ENCODE peak calls at places on chromosomes 4 and X, in nine cellular contexts. H is AG04450; O is NCI-H1417; Z is NCI-H1092 treated with DMSO at 0.1 percent for 48 hours; I is Right ventricle myocardium superior; Y is epithelial cell of proximal tubule; X is AG10803; M is stimulated activated CD8-positive, alpha-beta memory T cell treated with anti-CD3 and anti-CD28 coated beads, Interleukin-15, amount 100 ng/mL, for 4 hours; J is choroid plexus epithelial cell. S is an unnamed sample.

GRCh38 chrX:33415454-33415853 is 204.1 kb upstream of the DMD start:
- DNase-seq in X (no peak), Z (no peak), H (no peak), Y (no peak), M (no peak), J (no peak), O (no peak), I (no peak), S (no peak)

GRCh38 chr4:23324291-23324690 is 565.6 kb downstream of the PPARGC1A start:
- DNase-seq in J (no peak), M (no peak), X (no peak), O (no peak), Y (peak), I (no peak), Z (no peak), H (no peak), S (peak)

GRCh38 chrX:110301194-110301593 is 16.7 kb downstream of the AMMECR1 start:
- DNase-seq in J (no peak), O (no peak), Z (no peak), M (no peak), Y (no peak), X (no peak), H (no peak), I (no peak), S (no peak)

GRCh38 chr4:996994-997374 is 3.8 kb upstream of the SLC26A1 start:
- DNase-seq in I (no peak), M (no peak), J (no peak), O (no peak), X (no peak), H (no peak), Z (no peak), Y (no peak), S (no peak)

GRCh38 chr4:42568610-42569207 is 88.2 kb downstream of the ATP8A1 start:
- DNase-seq in J (peak), H (peak), O (peak), Y (peak), M (peak), X (peak), I (no peak), Z (peak), S (peak)

GRCh38 chrX:64642482-64642881 is 247.2 kb upstream of the MTMR8 start:
- DNase-seq in I (no peak), H (no peak), J (no peak), Y (no peak), X (no peak), O (no peak), M (no peak), Z (no peak), S (no peak)

GRCh38 chrX:72041901-72042859 is 89.5 kb downstream of the RTL5 start:
- DNase-seq in Z (no peak), J (peak), O (no peak), X (peak), H (no peak), Y (no peak), M (no peak), I (no peak), S (peak)

GRCh38 chr4:89657931-89658700 is 178.8 kb downstream of the SNCA start:
- DNase-seq in M (no peak), I (no peak), Z (peak), J (peak), H (peak), Y (no peak), O (peak), X (peak), S (peak)

GRCh38 chrX:39907964-39908616 is 189.7 kb downstream of the BCOR start:
- DNase-seq in J (peak), M (no peak), Z (no peak), Y (peak), O (no peak), I (peak), X (peak), H (peak), S (peak)

GRCh38 chrX:42128587-42128986 is 205.2 kb upstream of the CASK start:
- DNase-seq in H (no peak), M (no peak), Z (no peak), Y (no peak), I (no peak), X (no peak), O (no peak), J (no peak), S (no peak)

GRCh38 chrX:39667191-39667590 is 430.6 kb downstream of the BCOR start:
- DNase-seq in Y (no peak), M (no peak), H (no peak), Z (no peak), O (no peak), J (no peak), I (no peak), X (peak), S (no peak)

GRCh38 chr4:1504786-1505500 is 98.7 kb upstream of the NKX1-1 start:
- DNase-seq in I (no peak), M (no peak), Y (no peak), Z (no peak), O (no peak), X (no peak), J (no peak), H (no peak), S (no peak)

GRCh38 chr4:8055206-8055605 is 103.4 kb downstream of the ABLIM2 start:
- DNase-seq in M (no peak), H (no peak), Z (no peak), I (no peak), J (no peak), O (no peak), X (no peak), Y (no peak), S (no peak)

GRCh38 chr4:114385195-114385985 is 213.2 kb upstream of the UGT8 start:
- DNase-seq in H (no peak), M (no peak), I (no peak), O (peak), X (no peak), Y (no peak), J (no peak), Z (no peak), S (no peak)

GRCh38 chrX:15680401-15680800 is 15.8 kb upstream of the CLTRN start:
- DNase-seq in Z (no peak), J (peak), M (no peak), H (no peak), O (no peak), X (peak), Y (no peak), I (no peak), S (peak)

GRCh38 chr4:176210579-176211296 is 15.4 kb upstream of the SPATA4 start:
- DNase-seq in J (no peak), X (no peak), Y (no peak), H (no peak), Z (no peak), O (no peak), M (no peak), I (no peak), S (no peak)

GRCh38 chr4:173025131-173025530 is 143.5 kb upstream of the GALNT7 start:
- DNase-seq in Y (no peak), I (no peak), X (peak), J (peak), M (no peak), O (peak), Z (peak), H (peak), S (peak)

GRCh38 chr4:147733614-147734344 is 1.9 kb downstream of the ARHGAP10 start:
- DNase-seq in J (peak), Y (no peak), H (no peak), I (no peak), Z (no peak), O (no peak), M (no peak), X (peak), S (peak)

GRCh38 chr4:1009647-1010521 is 1.5 kb upstream of the FGFRL1 start:
- DNase-seq in M (peak), I (peak), H (no peak), Z (peak), Y (no peak), J (peak), O (peak), X (peak), S (peak)

GRCh38 chr4:144583658-144584057 is 62.3 kb upstream of the HHIP start:
- DNase-seq in H (no peak), Z (no peak), J (peak), X (peak), I (no peak), Y (peak), M (no peak), O (no peak), S (peak)

GRCh38 chr4:74624351-74625151 is 169.8 kb downstream of the BTC start:
- DNase-seq in J (peak), M (no peak), Z (no peak), Y (peak), X (peak), O (peak), I (no peak), H (peak), S (peak)

GRCh38 chrX:71911023-71911730 is 532 bp downstream of the NHSL2 start:
- DNase-seq in M (no peak), O (no peak), Y (no peak), J (no peak), H (no peak), X (no peak), Z (peak), I (peak), S (no peak)

GRCh38 chrX:74449322-74449936 is 28.1 kb downstream of the SLC16A2 start:
- DNase-seq in X (no peak), Z (no peak), I (no peak), Y (no peak), M (no peak), H (no peak), J (peak), O (peak), S (no peak)

GRCh38 chr4:159267023-159267939 is 164.4 kb downstream of the RAPGEF2 start:
- DNase-seq in O (peak), X (peak), Z (no peak), H (no peak), M (no peak), I (no peak), Y (no peak), J (peak), S (peak)

GRCh38 chrX:118973389-118974087 is 880 bp upstream of the LONRF3 start:
- DNase-seq in X (no peak), M (no peak), J (no peak), I (peak), Y (no peak), Z (no peak), O (no peak), H (no peak), S (no peak)

GRCh38 chr4:169183581-169183980 is 87.2 kb downstream of the SH3RF1 start:
- DNase-seq in H (no peak), J (no peak), I (no peak), O (no peak), M (no peak), Y (no peak), Z (no peak), X (no peak), S (no peak)

GRCh38 chr4:79334783-79335182 is 8.9 kb upstream of the NAA11 start:
- DNase-seq in H (no peak), I (no peak), M (no peak), X (no peak), J (no peak), O (peak), Z (no peak), Y (no peak), S (no peak)

GRCh38 chr4:56640907-56641493 is 40.1 kb downstream of the HOPX start:
- DNase-seq in Y (peak), X (no peak), Z (no peak), O (no peak), I (no peak), H (no peak), J (no peak), M (no peak), S (no peak)

GRCh38 chr4:186900232-186900900 is 176.7 kb upstream of the FAT1 start:
- DNase-seq in O (no peak), M (no peak), Y (no peak), I (no peak), Z (no peak), J (peak), H (peak), X (peak), S (peak)

GRCh38 chrX:19548279-19548678 is 33.0 kb upstream of the MAP3K15 start:
- DNase-seq in I (no peak), Z (no peak), J (no peak), M (no peak), H (no peak), X (no peak), O (no peak), Y (no peak), S (no peak)

GRCh38 chrX:9848718-9849481 is 62.7 kb downstream of the SHROOM2 start:
- DNase-seq in Z (peak), O (peak), J (no peak), H (no peak), X (no peak), Y (no peak), M (no peak), I (no peak), S (no peak)

GRCh38 chrX:154600962-154601374 is 16.0 kb downstream of the CTAG1A start:
- DNase-seq in O (no peak), M (no peak), Y (no peak), Z (no peak), H (no peak), X (peak), I (no peak), J (peak), S (no peak)

GRCh38 chrX:70554081-70554480 is 109.4 kb downstream of the DLG3 start:
- DNase-seq in H (no peak), J (peak), I (no peak), Y (peak), O (peak), X (peak), Z (no peak), M (no peak), S (peak)

GRCh38 chrX:63428348-63428747 is 77.2 kb upstream of the SPIN4 start:
- DNase-seq in J (no peak), H (no peak), M (no peak), O (no peak), Y (no peak), X (no peak), I (no peak), Z (no peak), S (no peak)

GRCh38 chrX:87516716-87517115 is 886 bp upstream of the KLHL4 start:
- DNase-seq in M (no peak), I (no peak), J (peak), H (no peak), Y (no peak), Z (no peak), O (no peak), X (no peak), S (peak)

GRCh38 chrX:47030339-47030738 is 47.9 kb upstream of the RGN start:
- DNase-seq in Y (peak), J (peak), H (peak), I (no peak), M (no peak), X (peak), O (peak), Z (peak), S (peak)

GRCh38 chr4:82753725-82754410 is 44.7 kb downstream of the SCD5 start:
- DNase-seq in O (no peak), J (no peak), Z (no peak), M (no peak), H (no peak), X (peak), Y (no peak), I (no peak), S (peak)

GRCh38 chr4:10461091-10461849 is 4.0 kb upstream of the ZNF518B start:
- DNase-seq in Z (peak), O (no peak), X (peak), Y (no peak), I (peak), H (no peak), M (peak), J (peak), S (peak)

S was measured in fibroblast of lung.